ENCODE peak calls at places on chromosomes 12 and 14, in five cellular contexts. One of them, this sample, is unnamed.

GRCh38 chr14:22821193-22822016 is 6.2 kb upstream of the SLC7A7 start:
- DNase-seq in Peyer's patch: peak; percentile 80
- DNase-seq in cardiac muscle cell: peak; percentile 66
- DNase-seq in omental fat pad: no peak
- DNase-seq in uterus: no peak
- DNase-seq in this sample: no peak

GRCh38 chr12:12336511-12336910 is 13.5 kb downstream of the MANSC1 start:
- DNase-seq in Peyer's patch: no peak
- DNase-seq in cardiac muscle cell: no peak
- DNase-seq in omental fat pad: no peak
- DNase-seq in uterus: no peak
- DNase-seq in this sample: peak; percentile 59

GRCh38 chr14:58693048-58693447 is 55.3 kb downstream of the DACT1 start:
- DNase-seq in Peyer's patch: no peak
- DNase-seq in cardiac muscle cell: no peak
- DNase-seq in omental fat pad: no peak
- DNase-seq in uterus: no peak
- DNase-seq in this sample: no peak

GRCh38 chr12:69838086-69838440 is 13.0 kb downstream of the MYRFL start:
- DNase-seq in Peyer's patch: no peak
- DNase-seq in cardiac muscle cell: no peak
- DNase-seq in omental fat pad: no peak
- DNase-seq in uterus: no peak
- DNase-seq in this sample: no peak

GRCh38 chr12:100427078-100427477 is 46.6 kb upstream of the NR1H4 start:
- DNase-seq in Peyer's patch: no peak
- DNase-seq in cardiac muscle cell: no peak
- DNase-seq in omental fat pad: no peak
- DNase-seq in uterus: no peak
- DNase-seq in this sample: no peak

GRCh38 chr12:65494537-65494936 is 216.1 kb downstream of the MSRB3 start:
- DNase-seq in Peyer's patch: no peak
- DNase-seq in cardiac muscle cell: peak; percentile 56
- DNase-seq in omental fat pad: no peak
- DNase-seq in uterus: no peak
- DNase-seq in this sample: no peak

GRCh38 chr14:32998433-32998832 is 59.8 kb downstream of the NPAS3 start:
- DNase-seq in Peyer's patch: no peak
- DNase-seq in cardiac muscle cell: no peak
- DNase-seq in omental fat pad: no peak
- DNase-seq in uterus: no peak
- DNase-seq in this sample: no peak

GRCh38 chr12:26374934-26375333 is 179.6 kb downstream of the SSPN start:
- DNase-seq in Peyer's patch: no peak
- DNase-seq in cardiac muscle cell: no peak
- DNase-seq in omental fat pad: no peak
- DNase-seq in uterus: no peak
- DNase-seq in this sample: no peak

GRCh38 chr12:56487448-56488040 is 417 bp downstream of the GLS2 start:
- DNase-seq in Peyer's patch: peak; percentile 61
- DNase-seq in cardiac muscle cell: peak; percentile 65
- DNase-seq in omental fat pad: no peak
- DNase-seq in uterus: peak; percentile 39
- DNase-seq in this sample: peak; percentile 22

GRCh38 chr14:103188691-103189480 is 65.6 kb downstream of the TNFAIP2 start:
- DNase-seq in Peyer's patch: peak; percentile 77
- DNase-seq in cardiac muscle cell: peak; percentile 47
- DNase-seq in omental fat pad: no peak
- DNase-seq in uterus: peak; percentile 62
- DNase-seq in this sample: peak; percentile 85
- TF ChIP-seq CTCF in Peyer's patch: peak; percentile 44
- TF ChIP-seq CTCF in cardiac muscle cell: peak; percentile 32
- TF ChIP-seq CTCF in omental fat pad: no peak
- TF ChIP-seq CTCF in uterus: peak; percentile 81
- TF ChIP-seq CTCF in this sample: no peak

GRCh38 chr14:55604467-55604866 is 24.5 kb downstream of the KTN1 start:
- DNase-seq in Peyer's patch: no peak
- DNase-seq in cardiac muscle cell: no peak
- DNase-seq in omental fat pad: no peak
- DNase-seq in uterus: no peak
- DNase-seq in this sample: no peak

GRCh38 chr14:55600784-55601561 is 21.0 kb downstream of the KTN1 start:
- DNase-seq in Peyer's patch: no peak
- DNase-seq in cardiac muscle cell: no peak
- DNase-seq in omental fat pad: no peak
- DNase-seq in uterus: no peak
- DNase-seq in this sample: no peak

GRCh38 chr14:55605793-55606192 is 25.8 kb downstream of the KTN1 start:
- DNase-seq in Peyer's patch: no peak
- DNase-seq in cardiac muscle cell: no peak
- DNase-seq in omental fat pad: no peak
- DNase-seq in uterus: no peak
- DNase-seq in this sample: no peak

GRCh38 chr14:55604900-55605418 is 25.0 kb downstream of the KTN1 start:
- DNase-seq in Peyer's patch: no peak
- DNase-seq in cardiac muscle cell: no peak
- DNase-seq in omental fat pad: no peak
- DNase-seq in uterus: no peak
- DNase-seq in this sample: no peak

DNA sequence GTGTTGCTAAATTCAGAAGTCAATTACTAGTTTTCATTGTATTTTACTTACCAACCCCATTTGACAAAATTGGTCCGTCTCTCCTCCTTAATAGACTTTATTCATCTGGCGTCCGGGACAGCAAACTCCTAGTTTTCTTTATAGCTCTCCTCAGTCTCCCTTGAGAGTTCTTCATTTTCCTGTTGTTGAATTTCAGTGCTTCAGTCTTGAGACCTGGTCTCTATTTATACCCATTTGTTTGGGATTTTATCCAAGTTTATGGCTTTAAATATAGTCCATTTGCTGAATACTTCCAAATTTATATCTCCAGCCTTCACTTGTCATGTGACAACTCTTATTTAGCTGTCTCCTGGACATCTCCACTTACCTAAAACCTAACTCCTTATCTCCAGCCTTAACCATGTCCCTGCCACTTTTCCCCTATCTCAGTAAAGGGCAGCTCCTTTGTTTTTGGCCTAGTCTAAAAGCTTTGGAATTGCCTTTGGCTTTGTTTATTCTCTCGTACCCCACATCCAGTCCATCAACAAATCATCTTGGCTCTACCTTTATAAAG is 23.5 kb downstream of the KTN1 start:
- DNase-seq in Peyer's patch: no peak
- DNase-seq in cardiac muscle cell: no peak
- DNase-seq in omental fat pad: no peak
- DNase-seq in uterus: no peak
- DNase-seq in this sample: no peak
- TF ChIP-seq CTCF in Peyer's patch: no peak
- TF ChIP-seq CTCF in cardiac muscle cell: no peak
- TF ChIP-seq CTCF in omental fat pad: no peak
- TF ChIP-seq CTCF in uterus: no peak
- TF ChIP-seq CTCF in this sample: no peak

GRCh38 chr14:35384386-35385041 is 20.0 kb downstream of the NFKBIA start:
- DNase-seq in Peyer's patch: peak; percentile 82
- DNase-seq in cardiac muscle cell: no peak
- DNase-seq in omental fat pad: no peak
- DNase-seq in uterus: peak; percentile 82
- DNase-seq in this sample: no peak
- TF ChIP-seq CTCF in Peyer's patch: peak; percentile 59
- TF ChIP-seq CTCF in cardiac muscle cell: peak; percentile 13
- TF ChIP-seq CTCF in omental fat pad: no peak
- TF ChIP-seq CTCF in uterus: no peak
- TF ChIP-seq CTCF in this sample: no peak

GRCh38 chr12:125038976-125039625 is 26.1 kb upstream of the AACS start:
- DNase-seq in Peyer's patch: no peak
- DNase-seq in cardiac muscle cell: no peak
- DNase-seq in omental fat pad: no peak
- DNase-seq in uterus: no peak
- DNase-seq in this sample: no peak
- TF ChIP-seq CTCF in Peyer's patch: no peak
- TF ChIP-seq CTCF in cardiac muscle cell: no peak
- TF ChIP-seq CTCF in omental fat pad: no peak
- TF ChIP-seq CTCF in uterus: no peak
- TF ChIP-seq CTCF in this sample: no peak

DNA sequence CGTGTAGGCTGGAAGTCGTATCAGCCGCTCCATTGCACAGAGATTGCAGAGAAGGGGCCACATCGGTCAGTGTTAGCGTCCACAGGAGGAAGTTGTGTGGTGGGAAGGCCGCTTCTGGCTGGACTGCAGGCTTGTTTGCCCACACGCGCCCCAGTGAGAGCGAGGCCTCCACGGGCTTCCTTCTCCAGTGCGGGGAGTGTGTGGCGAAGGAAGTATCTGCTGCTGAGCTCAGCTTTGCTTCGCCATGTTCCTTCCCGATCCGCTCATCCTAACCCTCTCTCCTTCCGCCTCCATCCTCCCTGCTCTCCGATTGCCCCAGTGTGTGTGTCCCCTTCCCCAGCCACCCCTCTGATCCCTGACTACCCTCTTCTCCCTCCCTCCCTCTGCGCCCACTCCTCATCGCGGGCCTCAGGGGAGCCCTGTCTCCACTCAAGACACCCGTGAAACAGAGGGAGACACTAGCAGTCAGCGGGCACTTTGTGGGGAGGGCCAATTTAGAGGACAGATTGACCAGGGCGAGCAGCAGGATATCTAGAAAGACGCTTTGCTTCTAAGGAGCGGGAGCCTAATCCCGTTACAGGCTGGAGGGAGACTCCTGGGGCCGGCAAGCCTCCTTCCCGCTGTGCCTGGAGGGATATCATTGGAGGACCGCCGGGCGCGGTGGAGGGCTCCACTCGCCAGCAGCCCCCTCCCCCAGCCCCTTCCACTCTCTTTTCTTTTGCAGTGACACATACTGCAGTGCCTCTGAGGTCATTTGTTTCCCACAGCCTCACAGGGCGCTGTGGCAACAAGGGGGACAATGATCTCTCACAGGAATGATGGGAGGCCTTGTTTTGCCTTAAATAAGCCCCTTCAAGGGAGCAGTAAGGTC is 428.8 kb downstream of the ZFP36L1 start:
- DNase-seq in Peyer's patch: no peak
- DNase-seq in cardiac muscle cell: peak; percentile 69
- DNase-seq in omental fat pad: no peak
- DNase-seq in uterus: peak; percentile 35
- DNase-seq in this sample: no peak
- TF ChIP-seq CTCF in Peyer's patch: no peak
- TF ChIP-seq CTCF in cardiac muscle cell: no peak
- TF ChIP-seq CTCF in omental fat pad: no peak
- TF ChIP-seq CTCF in uterus: no peak
- TF ChIP-seq CTCF in this sample: no peak

GRCh38 chr12:48716493-48717251 is at the start of gene CCNT1:
- DNase-seq in Peyer's patch: peak; percentile 99
- DNase-seq in cardiac muscle cell: peak; percentile 99
- DNase-seq in omental fat pad: peak; percentile 96
- DNase-seq in uterus: peak; percentile 98
- DNase-seq in this sample: peak; percentile 100
- TF ChIP-seq CTCF in Peyer's patch: peak; percentile 56
- TF ChIP-seq CTCF in cardiac muscle cell: no peak
- TF ChIP-seq CTCF in omental fat pad: peak; percentile 63
- TF ChIP-seq CTCF in uterus: peak; percentile 44
- TF ChIP-seq CTCF in this sample: no peak

GRCh38 chr14:94357166-94357565 is 31.2 kb downstream of the SERPINA1 start:
- DNase-seq in Peyer's patch: no peak
- DNase-seq in cardiac muscle cell: no peak
- DNase-seq in omental fat pad: no peak
- DNase-seq in uterus: no peak
- DNase-seq in this sample: no peak

GRCh38 chr14:94360945-94361565 is 27.3 kb downstream of the SERPINA1 start:
- DNase-seq in Peyer's patch: no peak
- DNase-seq in cardiac muscle cell: no peak
- DNase-seq in omental fat pad: no peak
- DNase-seq in uterus: no peak
- DNase-seq in this sample: no peak

GRCh38 chr14:94354638-94355185 is 31.6 kb upstream of the SERPINA6 start:
- DNase-seq in Peyer's patch: no peak
- DNase-seq in cardiac muscle cell: no peak
- DNase-seq in omental fat pad: no peak
- DNase-seq in uterus: no peak
- DNase-seq in this sample: no peak

GRCh38 chr14:94356379-94357056 is 31.9 kb downstream of the SERPINA1 start:
- DNase-seq in Peyer's patch: no peak
- DNase-seq in cardiac muscle cell: no peak
- DNase-seq in omental fat pad: no peak
- DNase-seq in uterus: no peak
- DNase-seq in this sample: no peak

DNA sequence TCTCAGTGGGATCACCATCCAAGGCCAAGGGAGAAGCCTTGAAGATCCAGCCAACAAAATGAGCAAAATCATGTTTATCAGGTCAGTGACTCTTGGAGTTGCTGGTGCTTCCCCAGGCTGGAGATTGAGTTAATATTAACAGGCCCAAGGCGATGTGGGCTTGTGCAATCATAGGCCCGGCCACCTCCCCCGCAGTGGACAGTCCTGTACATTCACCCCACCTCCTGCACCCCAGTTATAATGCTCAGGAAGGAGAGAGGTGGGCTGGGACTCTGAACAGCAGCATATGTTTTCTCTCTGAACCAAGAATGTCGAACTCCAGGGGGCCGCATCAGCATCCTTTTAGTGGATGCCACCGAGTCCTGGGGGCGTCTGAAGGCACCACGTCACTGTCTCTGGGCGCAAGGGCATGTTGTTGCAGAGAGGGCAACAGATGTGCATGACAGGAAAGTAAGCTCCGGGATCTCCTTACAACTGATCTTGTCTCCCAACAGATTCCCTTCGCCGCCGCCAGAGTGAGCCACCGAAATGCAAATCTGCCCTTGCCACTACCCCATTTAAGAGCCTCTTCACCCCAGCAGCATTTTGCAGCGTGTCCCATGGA is 32.2 kb upstream of the SERPINA6 start:
- DNase-seq in Peyer's patch: peak; percentile 62
- DNase-seq in cardiac muscle cell: peak; percentile 10
- DNase-seq in omental fat pad: no peak
- DNase-seq in uterus: no peak
- DNase-seq in this sample: peak; percentile 88
- TF ChIP-seq CTCF in Peyer's patch: peak; percentile 45
- TF ChIP-seq CTCF in cardiac muscle cell: peak; percentile 75
- TF ChIP-seq CTCF in omental fat pad: no peak
- TF ChIP-seq CTCF in uterus: peak; percentile 24
- TF ChIP-seq CTCF in this sample: no peak

GRCh38 chr12:128163096-128163495 is 103.9 kb upstream of the TMEM132C start:
- DNase-seq in Peyer's patch: no peak
- DNase-seq in cardiac muscle cell: no peak
- DNase-seq in omental fat pad: no peak
- DNase-seq in uterus: no peak
- DNase-seq in this sample: no peak
- TF ChIP-seq CTCF in Peyer's patch: no peak
- TF ChIP-seq CTCF in cardiac muscle cell: no peak
- TF ChIP-seq CTCF in omental fat pad: no peak
- TF ChIP-seq CTCF in uterus: no peak
- TF ChIP-seq CTCF in this sample: no peak